ENCODE peak calls at places on chromosomes 12 and 14, in five cellular contexts. One of them, this sample, is unnamed. For H3K27me3, the result is how much of the 10 kb centered on the place peaks cover.

GRCh38 chr12:116319316-116319715 is 41.8 kb upstream of the MED13L start:
- DNase-seq in lung: no peak
- DNase-seq in dorsolateral prefrontal cortex: no peak
- DNase-seq in CD8-positive, alpha-beta T cell: no peak
- DNase-seq in right atrium auricular region: no peak
- DNase-seq in this sample: no peak

GRCh38 chr12:57940915-57941164 is 527 bp upstream of the ATP23 start:
- DNase-seq in CD8-positive, alpha-beta T cell: no peak
- DNase-seq in right atrium auricular region: no peak
- DNase-seq in dorsolateral prefrontal cortex: no peak
- DNase-seq in lung: no peak
- DNase-seq in this sample: peak

GRCh38 chr14:92387610-92388009 is 64.6 kb downstream of the SLC24A4 start:
- DNase-seq in CD8-positive, alpha-beta T cell: no peak
- DNase-seq in dorsolateral prefrontal cortex: no peak
- DNase-seq in lung: no peak
- DNase-seq in right atrium auricular region: no peak
- DNase-seq in this sample: no peak

GRCh38 chr12:52091061-52091460 is 11.6 kb downstream of the SMIM41 start:
- DNase-seq in CD8-positive, alpha-beta T cell: no peak
- DNase-seq in lung: no peak
- DNase-seq in right atrium auricular region: no peak
- DNase-seq in dorsolateral prefrontal cortex: no peak
- DNase-seq in this sample: no peak

GRCh38 chr12:12586879-12587675 is 24.4 kb upstream of the DUSP16 start:
- DNase-seq in lung: no peak
- DNase-seq in CD8-positive, alpha-beta T cell: no peak
- DNase-seq in right atrium auricular region: no peak
- DNase-seq in dorsolateral prefrontal cortex: no peak
- DNase-seq in this sample: no peak

GRCh38 chr12:32002848-32003493 is 43.8 kb downstream of the RESF1 start:
- DNase-seq in CD8-positive, alpha-beta T cell: no peak
- DNase-seq in dorsolateral prefrontal cortex: no peak
- DNase-seq in right atrium auricular region: no peak
- DNase-seq in lung: no peak
- DNase-seq in this sample: no peak

GRCh38 chr14:99872786-99873440 is 79.7 kb downstream of the EML1 start:
- DNase-seq in CD8-positive, alpha-beta T cell: no peak
- DNase-seq in right atrium auricular region: no peak
- DNase-seq in dorsolateral prefrontal cortex: no peak
- DNase-seq in lung: peak
- DNase-seq in this sample: no peak

GRCh38 chr12:109951751-109952150 is 44.4 kb downstream of the GIT2 start:
- DNase-seq in CD8-positive, alpha-beta T cell: no peak
- DNase-seq in dorsolateral prefrontal cortex: peak
- DNase-seq in right atrium auricular region: no peak
- DNase-seq in lung: no peak
- DNase-seq in this sample: peak

GRCh38 chr14:105249175-105250007 is 1.1 kb downstream of the BTBD6 start:
- DNase-seq in CD8-positive, alpha-beta T cell: no peak
- DNase-seq in dorsolateral prefrontal cortex: no peak
- DNase-seq in lung: no peak
- DNase-seq in right atrium auricular region: peak
- DNase-seq in this sample: no peak

GRCh38 chr14:54568821-54569591 is 2.1 kb downstream of the SAMD4A start:
- DNase-seq in lung: no peak
- DNase-seq in right atrium auricular region: peak
- DNase-seq in dorsolateral prefrontal cortex: no peak
- DNase-seq in CD8-positive, alpha-beta T cell: no peak
- DNase-seq in this sample: no peak

GRCh38 chr12:69719336-69720316 is 19.0 kb upstream of the RAB3IP start:
- DNase-seq in right atrium auricular region: no peak
- DNase-seq in lung: no peak
- DNase-seq in CD8-positive, alpha-beta T cell: no peak
- DNase-seq in dorsolateral prefrontal cortex: no peak
- DNase-seq in this sample: no peak

GRCh38 chr12:56126732-56127239 is 1.3 kb upstream of the ESYT1 start:
- DNase-seq in CD8-positive, alpha-beta T cell: no peak
- DNase-seq in right atrium auricular region: no peak
- DNase-seq in dorsolateral prefrontal cortex: no peak
- DNase-seq in lung: no peak
- DNase-seq in this sample: no peak

GRCh38 chr12:131536337-131536736 is 174.6 kb upstream of the SFSWAP start:
- DNase-seq in CD8-positive, alpha-beta T cell: peak
- DNase-seq in dorsolateral prefrontal cortex: no peak
- DNase-seq in right atrium auricular region: no peak
- DNase-seq in lung: no peak
- DNase-seq in this sample: no peak

GRCh38 chr14:99879401-99880295 is 86.4 kb downstream of the EML1 start:
- DNase-seq in CD8-positive, alpha-beta T cell: no peak
- DNase-seq in lung: no peak
- DNase-seq in right atrium auricular region: no peak
- DNase-seq in dorsolateral prefrontal cortex: no peak
- DNase-seq in this sample: no peak

GRCh38 chr12:90589966-90590365 is 365.0 kb downstream of the CCER1 start:
- DNase-seq in lung: no peak
- DNase-seq in dorsolateral prefrontal cortex: no peak
- DNase-seq in CD8-positive, alpha-beta T cell: no peak
- DNase-seq in right atrium auricular region: no peak
- DNase-seq in this sample: no peak

GRCh38 chr14:51849095-51849494 is 11.3 kb upstream of the GNG2 start:
- DNase-seq in CD8-positive, alpha-beta T cell: no peak
- DNase-seq in dorsolateral prefrontal cortex: no peak
- DNase-seq in right atrium auricular region: no peak
- DNase-seq in lung: no peak
- DNase-seq in this sample: no peak

GRCh38 chr14:21874167-21874566 is 200.5 kb upstream of the OR4E1 start:
- DNase-seq in lung: no peak
- DNase-seq in dorsolateral prefrontal cortex: no peak
- DNase-seq in right atrium auricular region: no peak
- DNase-seq in CD8-positive, alpha-beta T cell: no peak
- DNase-seq in this sample: no peak

GRCh38 chr14:59325906-59326305 is 137.4 kb downstream of the DAAM1 start:
- DNase-seq in dorsolateral prefrontal cortex: no peak
- DNase-seq in lung: no peak
- DNase-seq in CD8-positive, alpha-beta T cell: no peak
- DNase-seq in right atrium auricular region: no peak
- DNase-seq in this sample: no peak

GRCh38 chr12:1443421-1444141 is 150.8 kb downstream of the FBXL14 start:
- DNase-seq in dorsolateral prefrontal cortex: no peak
- DNase-seq in CD8-positive, alpha-beta T cell: no peak
- DNase-seq in right atrium auricular region: no peak
- DNase-seq in lung: no peak
- DNase-seq in this sample: no peak

GRCh38 chr12:25056011-25056410 is 107.1 kb upstream of the BCAT1 start:
- DNase-seq in CD8-positive, alpha-beta T cell: no peak
- DNase-seq in dorsolateral prefrontal cortex: no peak
- DNase-seq in lung: no peak
- DNase-seq in right atrium auricular region: no peak
- DNase-seq in this sample: peak

GRCh38 chr14:69055125-69055524 is 76.0 kb upstream of the ACTN1 start:
- DNase-seq in dorsolateral prefrontal cortex: peak
- DNase-seq in lung: no peak
- DNase-seq in CD8-positive, alpha-beta T cell: no peak
- DNase-seq in right atrium auricular region: no peak
- DNase-seq in this sample: no peak

GRCh38 chr14:49623941-49624806 is 3.6 kb downstream of the MGAT2 start:
- DNase-seq in lung: no peak
- DNase-seq in dorsolateral prefrontal cortex: no peak
- DNase-seq in right atrium auricular region: no peak
- DNase-seq in CD8-positive, alpha-beta T cell: no peak
- DNase-seq in this sample: no peak

GRCh38 chr12:41932470-41932991 is 212.1 kb downstream of the GXYLT1 start:
- DNase-seq in CD8-positive, alpha-beta T cell: peak
- DNase-seq in dorsolateral prefrontal cortex: peak
- DNase-seq in right atrium auricular region: peak
- DNase-seq in lung: peak
- DNase-seq in this sample: peak

GRCh38 chr12:67925077-67925476 is 64.2 kb upstream of the IFNG-AS1 start:
- DNase-seq in CD8-positive, alpha-beta T cell: no peak
- DNase-seq in lung: peak
- DNase-seq in right atrium auricular region: no peak
- DNase-seq in dorsolateral prefrontal cortex: no peak
- DNase-seq in this sample: no peak

GRCh38 chr12:57105011-57105753 is 6.0 kb downstream of the STAT6 start:
- DNase-seq in dorsolateral prefrontal cortex: no peak
- DNase-seq in lung: no peak
- DNase-seq in CD8-positive, alpha-beta T cell: no peak
- DNase-seq in right atrium auricular region: no peak
- DNase-seq in this sample: no peak

GRCh38 chr12:8698830-8699330 is 1.1 kb downstream of the RIMKLB start:
- DNase-seq in CD8-positive, alpha-beta T cell: no peak
- DNase-seq in lung: no peak
- DNase-seq in dorsolateral prefrontal cortex: no peak
- DNase-seq in right atrium auricular region: no peak
- DNase-seq in this sample: no peak

GRCh38 chr14:90295870-90296516 is 35.7 kb downstream of the NRDE2 start:
- DNase-seq in CD8-positive, alpha-beta T cell: no peak
- DNase-seq in dorsolateral prefrontal cortex: no peak
- DNase-seq in right atrium auricular region: no peak
- DNase-seq in lung: no peak
- DNase-seq in this sample: no peak

GRCh38 chr14:64885555-64885954 is 5.8 kb upstream of the SPTB start:
- DNase-seq in lung: no peak
- DNase-seq in CD8-positive, alpha-beta T cell: no peak
- DNase-seq in right atrium auricular region: no peak
- DNase-seq in dorsolateral prefrontal cortex: no peak
- DNase-seq in this sample: no peak

GRCh38 chr14:64878775-64879634 is 702 bp downstream of the SPTB start:
- DNase-seq in dorsolateral prefrontal cortex: peak
- DNase-seq in right atrium auricular region: no peak
- DNase-seq in lung: no peak
- DNase-seq in CD8-positive, alpha-beta T cell: no peak
- DNase-seq in this sample: peak

GRCh38 chr14:64875350-64875749 is 4.4 kb downstream of the SPTB start:
- DNase-seq in CD8-positive, alpha-beta T cell: no peak
- DNase-seq in right atrium auricular region: no peak
- DNase-seq in dorsolateral prefrontal cortex: no peak
- DNase-seq in lung: no peak
- DNase-seq in this sample: no peak

GRCh38 chr14:64880382-64881121 is 845 bp upstream of the SPTB start:
- DNase-seq in lung: peak
- DNase-seq in right atrium auricular region: no peak
- DNase-seq in CD8-positive, alpha-beta T cell: peak
- DNase-seq in dorsolateral prefrontal cortex: peak
- DNase-seq in this sample: peak

GRCh38 chr14:64879635-64880381 is at the start of gene SPTB:
- DNase-seq in dorsolateral prefrontal cortex: peak
- DNase-seq in CD8-positive, alpha-beta T cell: peak
- DNase-seq in lung: no peak
- DNase-seq in right atrium auricular region: no peak
- DNase-seq in this sample: peak
- H3K27me3 ChIP-seq in dorsolateral prefrontal cortex: under half
- H3K27me3 ChIP-seq in CD8-positive, alpha-beta T cell: under half
- H3K27me3 ChIP-seq in lung: under half
- H3K27me3 ChIP-seq in right atrium auricular region: under half
- H3K27me3 ChIP-seq in this sample: under half

DNA sequence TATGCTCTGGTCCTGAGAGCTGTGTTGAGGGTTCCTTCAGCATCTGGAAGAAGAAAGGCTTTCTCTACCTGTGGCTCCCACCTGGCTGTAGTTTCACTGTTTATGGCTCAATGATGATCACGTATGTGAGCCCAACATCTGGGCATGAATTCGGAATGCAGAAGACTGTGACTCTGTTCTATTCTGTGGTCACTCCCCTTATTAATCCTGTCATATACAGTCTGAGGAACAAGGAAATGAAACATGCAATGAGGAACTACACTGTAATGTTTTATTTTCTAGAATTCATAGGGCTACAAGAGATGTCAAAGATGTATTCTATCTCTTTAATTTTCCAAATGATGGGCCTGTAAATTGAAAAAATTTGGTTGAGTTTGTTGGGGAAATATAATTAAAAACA is 10.8 kb upstream of the OR11G2 start:
- DNase-seq in dorsolateral prefrontal cortex: no peak
- DNase-seq in CD8-positive, alpha-beta T cell: no peak
- DNase-seq in lung: no peak
- DNase-seq in right atrium auricular region: no peak
- DNase-seq in this sample: no peak
- H3K27me3 ChIP-seq in dorsolateral prefrontal cortex: under half
- H3K27me3 ChIP-seq in CD8-positive, alpha-beta T cell: under half
- H3K27me3 ChIP-seq in lung: under half
- H3K27me3 ChIP-seq in right atrium auricular region: under half
- H3K27me3 ChIP-seq in this sample: under half

GRCh38 chr12:112846619-112847018 is 55.1 kb downstream of the RPH3A start:
- DNase-seq in dorsolateral prefrontal cortex: no peak
- DNase-seq in lung: no peak
- DNase-seq in right atrium auricular region: no peak
- DNase-seq in CD8-positive, alpha-beta T cell: no peak
- DNase-seq in this sample: no peak

GRCh38 chr12:112848972-112849371 is 57.4 kb downstream of the RPH3A start:
- DNase-seq in CD8-positive, alpha-beta T cell: no peak
- DNase-seq in right atrium auricular region: no peak
- DNase-seq in lung: no peak
- DNase-seq in dorsolateral prefrontal cortex: no peak
- DNase-seq in this sample: no peak

GRCh38 chr12:112848338-112848715 is 56.8 kb downstream of the RPH3A start:
- DNase-seq in dorsolateral prefrontal cortex: no peak
- DNase-seq in right atrium auricular region: no peak
- DNase-seq in CD8-positive, alpha-beta T cell: no peak
- DNase-seq in lung: no peak
- DNase-seq in this sample: no peak

GRCh38 chr12:112850343-112850742 is 56.4 kb upstream of the OAS1 start:
- DNase-seq in dorsolateral prefrontal cortex: peak
- DNase-seq in right atrium auricular region: no peak
- DNase-seq in lung: no peak
- DNase-seq in CD8-positive, alpha-beta T cell: no peak
- DNase-seq in this sample: no peak

DNA sequence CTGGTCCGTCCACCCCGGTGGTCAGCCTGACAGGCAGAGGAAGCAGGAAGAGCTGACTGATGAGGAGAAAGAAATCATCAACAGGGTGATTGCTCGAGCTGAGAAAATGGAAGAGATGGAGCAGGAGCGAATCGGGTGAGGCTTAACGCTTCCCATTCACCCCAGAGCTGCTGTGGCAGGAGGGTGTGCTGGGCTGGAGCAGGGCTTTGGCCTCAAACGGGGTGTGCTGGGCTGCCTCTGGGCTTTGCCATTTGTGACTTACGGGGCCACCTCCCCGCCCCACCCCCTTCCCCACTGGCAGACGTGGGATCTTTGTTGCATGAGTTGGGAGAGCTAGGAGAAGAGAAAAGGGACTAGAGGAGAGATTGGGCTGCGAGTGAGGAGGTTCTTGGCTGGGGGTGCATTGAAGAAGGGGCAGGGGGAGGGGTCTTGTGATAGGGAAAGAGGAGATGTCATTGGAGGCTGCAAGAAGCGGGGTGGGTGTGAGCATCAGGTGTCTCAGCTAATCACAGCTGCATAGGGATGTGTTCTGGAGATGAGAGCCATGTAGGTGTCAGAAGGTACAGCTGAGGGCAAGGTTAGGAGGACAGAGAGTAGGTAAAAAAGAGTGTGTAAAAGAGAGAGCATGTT is 56.3 kb downstream of the RPH3A start:
- DNase-seq in right atrium auricular region: no peak
- DNase-seq in dorsolateral prefrontal cortex: no peak
- DNase-seq in CD8-positive, alpha-beta T cell: no peak
- DNase-seq in lung: no peak
- DNase-seq in this sample: no peak
- H3K27me3 ChIP-seq in right atrium auricular region: under half
- H3K27me3 ChIP-seq in dorsolateral prefrontal cortex: under half
- H3K27me3 ChIP-seq in CD8-positive, alpha-beta T cell: under half
- H3K27me3 ChIP-seq in lung: under half
- H3K27me3 ChIP-seq in this sample: under half

GRCh38 chr12:65740506-65740872 is 83.8 kb upstream of the HMGA2 start:
- DNase-seq in CD8-positive, alpha-beta T cell: no peak
- DNase-seq in dorsolateral prefrontal cortex: no peak
- DNase-seq in lung: no peak
- DNase-seq in right atrium auricular region: no peak
- DNase-seq in this sample: no peak
- H3K27me3 ChIP-seq in CD8-positive, alpha-beta T cell: under half
- H3K27me3 ChIP-seq in dorsolateral prefrontal cortex: under half
- H3K27me3 ChIP-seq in lung: under half
- H3K27me3 ChIP-seq in right atrium auricular region: under half
- H3K27me3 ChIP-seq in this sample: under half

This sample was measured in body of pancreas.